ENCODE peak calls at places on chromosomes 4 and X, in four cellular contexts. U, P, Z and L are unnamed samples.

GRCh38 chrX:24372021-24372763 is 11.8 kb downstream of the SUPT20HL1 start:
- DNase-seq in P (no peak), U (no peak), Z (no peak), L (no peak)

GRCh38 chrX:151004085-151004484 is 20.9 kb downstream of the HMGB3 start:
- DNase-seq in U (peak; percentile 3), Z (no peak), P (no peak), L (no peak)

GRCh38 chr4:1405636-1406415 is 416 bp downstream of the NKX1-1 start:
- DNase-seq in P (no peak), Z (no peak), U (no peak), L (no peak)

GRCh38 chrX:11321986-11322385 is 28.8 kb downstream of the AMELX start:
- DNase-seq in P (no peak), Z (no peak), U (no peak), L (no peak)

GRCh38 chr4:121326580-121326979 is 54.2 kb downstream of the QRFPR start:
- DNase-seq in P (no peak), Z (no peak), U (no peak), L (no peak)

GRCh38 chr4:81164623-81165416 is 50.2 kb downstream of the PRKG2 start:
- DNase-seq in U (peak; percentile 40), Z (no peak), P (no peak), L (no peak)

GRCh38 chr4:86498560-86499166 is 95.5 kb upstream of the PTPN13 start:
- DNase-seq in U (peak; percentile 7), P (no peak), Z (peak; percentile 52), L (no peak)

GRCh38 chr4:128354205-128354821 is 66.7 kb upstream of the PGRMC2 start:
- DNase-seq in P (no peak), Z (peak; percentile 21), U (peak; percentile 30), L (no peak)

GRCh38 chrX:7889680-7890079 is 37.5 kb downstream of the PNPLA4 start:
- DNase-seq in Z (no peak), U (no peak), P (no peak), L (no peak)

GRCh38 chrX:7889138-7889537 is 38.1 kb downstream of the PNPLA4 start:
- DNase-seq in P (no peak), U (no peak), Z (no peak), L (no peak)

GRCh38 chrX:7891928-7892327 is 35.3 kb downstream of the PNPLA4 start:
- DNase-seq in Z (no peak), U (peak; percentile 29), P (no peak), L (no peak)
- H3K4me2 ChIP-seq in Z (peak overlapping the region; percentile 46), U (peak overlapping the region; percentile 8), P (no peak overlapping the region), L (no peak overlapping the region)

DNA sequence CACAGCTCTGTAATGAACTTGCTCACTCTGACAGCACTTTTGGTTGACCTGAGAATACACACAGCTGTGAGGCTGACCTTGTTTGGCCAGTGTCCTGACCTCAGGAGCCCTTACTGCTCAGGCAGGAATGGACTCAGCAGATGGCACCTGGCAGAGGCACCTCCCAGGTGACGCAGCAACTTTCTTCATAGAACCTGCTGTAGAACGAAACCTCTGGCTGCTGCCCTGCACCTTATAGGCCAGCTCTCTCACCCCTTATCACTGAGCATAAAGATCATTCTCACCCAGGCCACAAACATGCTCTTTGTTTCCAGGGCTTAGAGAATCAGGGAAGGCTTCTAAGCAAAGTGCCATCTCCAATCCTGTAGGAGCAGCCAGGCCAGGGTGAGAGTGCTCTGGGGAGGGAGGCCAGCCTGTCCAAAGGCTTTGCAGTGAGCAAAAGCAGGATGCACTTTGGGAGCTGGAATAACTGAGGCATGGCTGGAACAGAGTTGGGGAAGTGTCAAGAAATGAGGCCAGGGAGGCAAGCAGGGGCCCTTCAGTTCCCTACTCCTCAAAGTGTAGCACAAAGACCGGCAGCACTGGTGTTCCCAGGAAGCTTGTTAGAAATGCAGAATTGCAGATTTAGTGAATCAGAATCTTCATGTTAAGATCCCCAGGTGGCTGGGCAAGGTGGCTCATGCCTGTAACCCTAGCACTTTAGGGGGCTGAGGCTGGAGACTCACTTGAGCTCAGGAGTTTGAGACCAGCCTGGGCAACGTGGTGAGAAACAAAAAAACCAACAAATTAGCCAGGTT is 13.3 kb upstream of the CENPU start:
- DNase-seq in P (no peak), U (peak; percentile 76), Z (peak; percentile 35), L (no peak)
- TF ChIP-seq CREB1 in P (no peak), U (no peak), Z (no peak), L (no peak)

DNA sequence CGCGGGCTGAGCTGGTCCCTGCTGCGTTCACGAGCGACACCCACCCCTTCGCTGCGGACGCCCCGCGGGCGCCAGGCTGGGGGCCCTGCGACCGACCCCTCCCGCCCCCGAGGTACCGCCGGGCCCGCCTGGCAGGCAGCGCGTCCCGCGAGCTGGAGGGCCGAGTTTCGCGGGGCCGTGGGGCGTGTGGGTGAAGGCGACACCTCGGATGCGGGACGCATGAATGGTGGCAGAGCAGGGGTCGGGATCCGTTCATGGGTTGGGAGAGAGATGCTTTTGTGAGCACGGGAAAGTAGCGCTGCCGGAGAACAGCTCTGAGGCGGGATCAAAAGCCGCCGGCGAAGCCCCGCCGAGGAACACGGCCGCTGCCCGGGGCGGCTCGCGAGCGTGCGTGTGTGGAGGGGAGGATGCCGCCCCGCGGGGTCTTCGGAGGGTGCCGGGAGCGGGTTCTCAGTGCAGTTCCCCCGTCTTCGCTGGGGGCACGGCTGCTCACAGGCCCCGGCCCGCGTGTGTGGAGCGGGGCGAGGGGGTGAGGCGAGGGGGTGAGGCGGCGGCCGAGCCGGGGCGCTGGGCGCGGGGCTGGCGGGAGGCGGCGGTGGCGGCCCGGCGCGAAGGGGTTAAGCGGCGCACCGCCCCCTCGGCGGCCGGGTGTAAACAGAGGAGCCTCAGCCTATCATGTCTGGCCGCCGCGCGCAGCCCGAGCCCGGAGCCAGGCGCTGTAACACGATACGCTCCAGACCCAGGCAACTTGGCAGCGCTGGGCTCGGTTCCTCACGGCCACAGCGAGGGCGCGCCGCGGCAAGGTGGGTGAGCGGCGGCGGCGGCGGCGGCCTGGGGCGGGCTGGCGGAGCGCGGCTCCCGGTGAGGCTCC is 205.3 kb downstream of the TENM3 start:
- DNase-seq in P (peak; percentile 89), Z (peak; percentile 58), U (peak; percentile 74), L (no peak)
- TF ChIP-seq KDM1A in P (no peak), Z (no peak), U (no peak), L (no peak)

GRCh38 chr4:155566241-155566823 is 100.3 kb upstream of the GUCY1A1 start:
- DNase-seq in Z (no peak), U (no peak), P (no peak), L (no peak)
- H3K4me2 ChIP-seq in Z (no peak overlapping the region), U (no peak overlapping the region), P (no peak overlapping the region), L (no peak overlapping the region)

DNA sequence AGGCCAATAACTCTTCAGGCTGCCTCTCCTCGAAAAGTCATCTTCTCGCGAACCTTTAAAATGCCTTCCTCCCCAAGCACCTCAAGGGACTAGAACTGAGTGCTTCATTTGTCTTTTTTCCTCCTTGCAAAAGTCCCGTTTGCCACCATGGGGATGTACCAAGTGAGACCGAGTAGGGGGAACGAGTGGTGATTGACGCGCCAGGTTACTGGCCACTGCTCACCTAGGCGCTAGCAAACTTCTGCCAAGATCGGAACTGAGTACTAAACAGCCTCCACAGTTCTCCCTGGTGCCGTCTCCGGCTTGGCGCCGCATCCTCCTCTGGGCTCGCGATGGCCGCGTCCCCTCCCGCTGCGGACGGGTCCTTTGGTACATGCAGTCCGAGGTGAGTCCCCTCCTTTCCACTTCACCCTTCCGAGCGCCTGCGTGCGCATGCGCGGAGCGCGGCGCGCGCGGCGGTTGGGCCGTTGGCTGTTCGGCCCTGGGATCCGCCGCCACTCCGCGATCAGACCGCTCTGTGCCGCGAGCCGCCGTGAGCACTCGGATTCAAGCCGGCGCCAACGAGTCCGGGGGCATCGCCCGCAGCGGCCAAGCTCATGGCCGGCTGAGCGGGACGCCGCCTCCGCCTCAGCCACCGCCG is at the start of gene CDK16:
- DNase-seq in U (peak; percentile 63), Z (peak; percentile 74), P (peak; percentile 72), L (peak; percentile 76)
- TF ChIP-seq CREB1 in U (no peak), Z (peak; percentile 8), P (no peak), L (no peak)

GRCh38 chrX:149493567-149494562 is 11.2 kb downstream of the IDS start:
- DNase-seq in P (no peak), Z (peak; percentile 11), U (no peak), L (no peak)
- TF ChIP-seq KDM1A in P (no peak), Z (no peak), U (no peak), L (no peak)

DNA sequence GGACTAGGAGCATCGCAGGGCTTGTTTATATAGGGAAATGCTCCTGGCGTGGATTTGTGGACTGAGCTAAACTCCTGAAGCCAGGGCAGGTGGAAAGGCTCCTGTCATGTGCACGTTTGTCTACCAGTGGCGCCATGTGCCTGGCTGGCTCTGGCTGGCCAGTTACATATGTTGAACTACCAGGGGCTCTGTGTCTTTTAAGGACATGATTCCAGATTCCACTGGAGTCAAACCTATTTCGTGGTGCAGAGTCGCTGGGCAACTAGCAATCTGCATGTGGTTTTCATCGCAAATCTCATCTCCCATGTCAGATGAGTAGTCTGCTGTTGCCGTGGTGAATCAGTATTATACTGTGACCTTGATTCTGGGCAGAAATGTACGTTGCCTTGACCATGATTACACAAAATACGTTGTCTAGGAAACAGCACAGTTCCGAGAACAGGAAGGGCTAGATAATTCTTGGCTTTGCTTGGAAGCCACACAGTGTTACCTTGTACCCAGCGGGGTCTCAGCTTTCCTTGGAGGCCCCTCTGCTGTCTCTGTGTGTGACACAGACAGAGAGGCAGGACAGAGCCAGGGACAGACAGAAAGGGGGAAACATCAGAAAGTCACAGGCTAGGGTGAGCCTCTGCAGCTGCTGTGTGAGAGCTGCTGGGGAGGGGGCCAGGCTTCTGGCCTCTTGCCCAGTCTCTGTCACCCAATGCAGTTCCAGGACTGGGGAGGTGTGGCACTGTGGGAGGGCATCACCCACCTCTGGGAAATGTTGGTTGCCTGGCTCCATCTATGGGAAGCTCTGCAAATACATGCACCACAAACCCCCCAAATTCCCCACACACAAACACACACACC is 19.2 kb downstream of the PNMA6E start:
- DNase-seq in Z (peak; percentile 62), P (no peak), U (peak; percentile 59), L (no peak)
- H3K4me2 ChIP-seq in Z (peak overlapping the region; percentile 71), P (no peak overlapping the region), U (peak overlapping the region; percentile 69), L (no peak overlapping the region)

GRCh38 chr4:125280892-125281403 is 33.8 kb upstream of the FAT4 start:
- DNase-seq in U (no peak), Z (no peak), P (no peak), L (no peak)

GRCh38 chr4:125277827-125278226 is 36.9 kb upstream of the FAT4 start:
- DNase-seq in P (no peak), U (no peak), Z (no peak), L (no peak)

DNA sequence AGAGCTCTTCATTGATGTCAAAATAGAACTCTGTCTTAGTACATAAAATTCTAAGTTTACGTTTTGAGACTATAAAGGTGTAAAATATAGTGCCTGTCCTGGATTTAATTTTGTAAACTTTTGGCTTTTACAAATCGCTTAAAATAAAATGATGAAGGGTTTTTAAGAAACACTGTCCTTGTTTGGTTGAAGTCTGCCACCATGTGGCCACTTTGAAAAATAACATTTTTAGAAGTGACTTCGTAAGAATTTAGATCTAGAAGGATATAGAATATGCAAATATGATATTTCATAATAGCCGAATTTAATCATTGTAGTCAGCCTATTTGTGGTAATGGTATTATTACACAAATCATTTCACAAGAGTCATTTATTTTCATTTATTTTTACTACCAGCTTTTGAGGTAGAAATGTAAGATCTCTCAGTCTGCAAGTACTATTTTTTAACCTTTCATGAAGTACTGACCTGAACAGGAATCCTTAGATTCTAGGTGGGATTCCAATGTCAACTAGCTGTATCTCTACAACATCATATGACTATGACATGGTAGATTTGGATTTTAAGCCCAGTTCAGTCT is 31.0 kb upstream of the FAT4 start:
- DNase-seq in Z (peak; percentile 16), P (no peak), U (peak; percentile 4), L (no peak)
- TF ChIP-seq CREB1 in Z (no peak), P (no peak), U (no peak), L (no peak)